ENCODE peak calls at places on chromosomes 2 and 18, in four cellular contexts. F, E, B and W are unnamed samples.

GRCh38 chr18:79610461-79611039 is 69.1 kb upstream of the CTDP1 start:
- DNase-seq in B (no peak), E (no peak), F (peak), W (no peak)

GRCh38 chr2:120389036-120389391 is 43.1 kb downstream of the INHBB start:
- DNase-seq in E (no peak), F (no peak), B (no peak), W (no peak)

GRCh38 chr18:12946549-12947354 is 1.1 kb upstream of the SEH1L start:
- DNase-seq in F (peak), B (peak), E (peak), W (no peak)

GRCh38 chr2:120241709-120242108 is 10.9 kb upstream of the RALB start:
- DNase-seq in B (no peak), F (no peak), E (no peak), W (no peak)

GRCh38 chr18:43161528-43161927 is 46.0 kb upstream of the RIT2 start:
- DNase-seq in B (no peak), F (no peak), E (no peak), W (no peak)

GRCh38 chr2:39816845-39817244 is 37.8 kb upstream of the THUMPD2 start:
- DNase-seq in E (no peak), F (no peak), B (no peak), W (no peak)

GRCh38 chr18:62833494-62833893 is 118.2 kb downstream of the PHLPP1 start:
- DNase-seq in E (no peak), B (no peak), F (no peak), W (no peak)

GRCh38 chr2:10297950-10298349 is 4.8 kb upstream of the HPCAL1 start:
- DNase-seq in F (peak), B (peak), E (no peak), W (no peak)

GRCh38 chr2:25400576-25401241 is 59.0 kb upstream of the DNMT3A start:
- DNase-seq in E (no peak), B (no peak), F (no peak), W (no peak)

GRCh38 chr2:156541706-156542105 is 105.5 kb downstream of the GPD2 start:
- DNase-seq in E (no peak), B (no peak), F (no peak), W (no peak)

GRCh38 chr2:158009425-158009824 is 92.3 kb upstream of the UPP2 start:
- DNase-seq in F (no peak), B (peak), E (no peak), W (no peak)

GRCh38 chr2:220701115-220701514 is 871.0 kb downstream of the EPHA4 start:
- DNase-seq in E (no peak), F (no peak), B (no peak), W (no peak)

GRCh38 chr2:127101756-127102463 is 5.0 kb downstream of the BIN1 start:
- DNase-seq in E (no peak), F (no peak), B (no peak), W (no peak)

DNA sequence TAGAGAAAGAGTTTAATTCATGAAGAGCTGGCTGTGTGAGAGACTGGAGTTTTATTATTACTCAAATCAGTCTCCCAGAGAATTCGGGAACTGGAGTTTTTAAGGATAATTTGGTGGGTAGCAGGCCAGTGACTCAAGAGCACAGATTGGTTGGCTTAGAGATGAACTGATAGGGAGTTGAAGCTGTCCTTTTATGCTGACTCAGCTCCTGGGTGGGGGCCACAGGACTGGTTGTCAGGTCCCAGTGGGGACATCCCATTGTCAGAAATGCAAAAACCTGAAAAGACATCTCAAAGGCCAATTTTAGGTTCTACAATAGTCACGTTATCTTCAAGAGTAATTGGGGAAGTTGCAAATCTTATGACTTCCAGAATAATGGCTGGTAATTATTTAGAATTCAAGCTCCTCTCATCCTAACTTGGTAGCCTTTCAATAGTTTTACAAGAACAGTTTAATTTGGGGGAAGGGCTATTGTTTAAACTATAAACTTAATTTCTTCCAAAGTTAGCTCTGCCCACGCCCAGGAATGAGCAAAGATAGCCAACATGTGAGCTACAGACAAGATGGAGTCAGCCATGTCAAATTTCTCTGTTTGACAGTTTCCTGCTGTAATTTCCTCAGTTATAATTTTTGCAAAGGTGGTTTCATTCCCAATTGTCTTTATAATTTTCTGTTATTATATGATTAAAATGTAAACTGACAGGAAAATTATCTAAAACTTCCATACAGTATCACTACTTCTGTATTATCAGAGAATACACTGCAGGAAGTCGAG is 149.4 kb upstream of the SLC39A10 start:
- DNase-seq in E (no peak), B (no peak), F (no peak), W (no peak)
- TF ChIP-seq SPI1 in E (no peak), B (no peak), F (no peak), W (no peak)

DNA sequence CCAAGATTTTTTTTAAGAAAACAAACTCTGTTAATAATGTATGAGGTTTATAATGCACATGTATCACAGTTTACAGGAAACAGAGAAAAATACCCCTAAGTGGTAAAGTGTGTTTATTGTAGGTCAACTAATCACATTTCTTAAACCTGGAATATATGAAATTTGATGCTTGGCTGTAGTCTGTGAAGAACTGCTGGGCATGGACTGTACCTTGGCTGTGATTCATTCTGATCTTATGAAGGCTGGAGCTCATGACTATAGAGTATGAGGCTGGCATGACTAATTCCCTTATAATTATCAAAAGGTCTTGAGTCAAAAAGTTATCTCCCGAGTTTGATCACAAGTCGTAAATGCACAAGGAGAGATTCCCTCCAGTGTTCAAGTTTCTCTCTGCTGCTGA is 134.3 kb upstream of the RND3 start:
- DNase-seq in B (no peak), E (no peak), F (no peak), W (no peak)
- TF ChIP-seq SPI1 in B (no peak), E (no peak), F (no peak), W (no peak)

DNA sequence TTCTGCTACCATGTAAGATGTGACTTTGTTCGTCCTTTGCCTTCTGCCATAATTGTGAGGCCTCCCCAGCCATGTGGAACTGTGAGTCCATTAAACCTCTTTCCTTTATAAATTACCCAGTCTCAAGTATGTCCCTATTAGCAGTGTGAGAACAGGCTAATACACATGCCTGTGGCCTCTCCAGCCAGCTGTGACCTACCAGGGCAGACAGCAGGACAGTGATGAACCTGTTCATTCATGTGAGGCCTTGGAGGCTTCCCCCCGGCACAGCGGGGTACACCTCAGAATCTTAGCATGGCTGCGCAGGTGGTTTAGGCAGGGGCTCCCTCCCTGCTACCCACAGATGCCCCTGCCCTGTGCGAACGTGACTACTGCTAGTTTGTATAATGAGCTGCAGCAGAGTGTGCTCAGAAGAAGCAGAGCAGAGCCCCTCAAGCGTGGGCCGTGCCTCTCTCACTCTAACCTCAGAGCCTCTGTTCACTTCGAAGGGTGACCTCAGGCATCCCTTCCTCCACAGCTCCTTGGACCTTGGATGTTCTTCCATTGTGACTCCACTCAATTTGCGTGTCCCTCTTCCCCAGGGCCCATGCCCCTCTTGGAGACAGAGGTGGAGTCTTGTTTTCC is 161.5 kb downstream of the CTIF start:
- DNase-seq in F (no peak), B (no peak), E (no peak), W (no peak)
- TF ChIP-seq SPI1 in F (no peak), B (no peak), E (no peak), W (no peak)

GRCh38 chr2:232410238-232410900 is 3.7 kb downstream of the ALPG start:
- DNase-seq in E (no peak), B (no peak), F (no peak), W (no peak)
- TF ChIP-seq SPI1 in E (no peak), B (no peak), F (no peak), W (no peak)

DNA sequence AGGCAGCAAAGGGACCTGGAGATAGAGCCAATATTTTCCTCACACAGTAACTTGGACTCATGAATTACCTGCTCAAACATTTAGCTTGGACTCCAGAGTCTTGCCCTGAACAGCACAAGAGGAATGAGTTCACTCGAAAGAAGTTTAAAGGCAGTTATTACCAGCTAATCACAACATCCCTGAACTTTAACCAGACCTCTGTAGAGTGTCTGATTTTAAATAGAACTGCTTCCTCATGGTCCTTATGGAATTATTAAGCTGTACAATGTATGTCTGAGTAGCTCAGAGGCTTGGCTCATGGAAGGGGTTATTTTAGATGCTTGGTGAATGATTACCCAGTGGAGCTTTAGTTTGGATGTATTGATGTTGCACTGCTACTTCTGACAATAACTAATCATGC is 183.0 kb downstream of the FMNL2 start:
- DNase-seq in F (no peak), B (no peak), E (no peak), W (no peak)
- TF ChIP-seq SPI1 in F (no peak), B (no peak), E (no peak), W (no peak)

DNA sequence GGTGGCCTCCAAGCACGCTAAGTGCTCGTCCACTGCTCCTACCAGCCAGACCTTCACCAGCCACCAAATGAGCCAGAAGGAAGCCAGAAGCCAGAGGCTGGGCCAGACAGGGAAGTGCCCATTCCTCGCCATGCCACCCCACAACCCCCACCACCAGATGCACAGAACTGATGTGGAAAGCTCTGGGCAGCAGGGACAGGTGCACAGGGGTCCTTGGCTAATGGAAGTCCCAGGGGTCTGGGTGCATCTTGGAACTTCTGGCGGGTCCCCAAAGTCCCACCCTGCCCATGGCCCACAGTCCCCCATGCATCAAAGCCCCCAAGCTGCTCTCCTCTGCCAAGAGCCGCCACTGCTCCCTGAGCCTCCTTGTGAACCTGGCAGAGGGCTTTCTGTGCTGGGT is 173.1 kb upstream of the ID2 start:
- DNase-seq in F (no peak), E (no peak), B (no peak), W (no peak)
- TF ChIP-seq SPI1 in F (no peak), E (no peak), B (no peak), W (no peak)